ENCODE peak calls at places on chromosomes 5 and 9, in five cellular contexts. E is GM06990, M is tibial artery, F is cardiac fibroblast, R is PC-9. D is an unnamed sample.

GRCh38 chr5:14156611-14157493 is 13.7 kb downstream of the TRIO start:
- DNase-seq in E (peak), M (no peak), F (peak), R (peak), D (peak)

GRCh38 chr9:11128156-11128555 is 515.4 kb upstream of the PTPRD start:
- DNase-seq in E (no peak), M (no peak), F (no peak), R (no peak), D (peak)

GRCh38 chr5:115532517-115532916 is 12.1 kb downstream of the FEM1C start:
- DNase-seq in E (no peak), M (no peak), F (no peak), R (no peak), D (no peak)

GRCh38 chr5:84817953-84818352 is 433.3 kb upstream of the EDIL3 start:
- DNase-seq in E (no peak), M (no peak), F (no peak), R (no peak), D (no peak)

GRCh38 chr5:115634343-115635132 is 8.7 kb upstream of the TMED7 start:
- DNase-seq in E (peak), M (peak), F (peak), R (peak), D (peak)

GRCh38 chr9:100087218-100087617 is 11.6 kb downstream of the ERP44 start:
- DNase-seq in E (peak), M (no peak), F (peak), R (no peak), D (peak)

GRCh38 chr5:93519737-93520136 is 61.3 kb downstream of the NR2F1-AS1 start:
- DNase-seq in E (no peak), M (no peak), F (no peak), R (no peak), D (peak)

GRCh38 chr5:44860267-44860666 is 51.5 kb downstream of the MRPS30 start:
- DNase-seq in E (no peak), M (no peak), F (no peak), R (no peak), D (peak)

GRCh38 chr5:16467363-16468219 is 2.0 kb upstream of the ZNF622 start:
- DNase-seq in E (peak), M (no peak), F (peak), R (no peak), D (peak)

GRCh38 chr9:93224591-93224990 is 40.7 kb downstream of the WNK2 start:
- DNase-seq in E (no peak), M (no peak), F (no peak), R (peak), D (peak)

GRCh38 chr9:96015876-96016686 is 140.6 kb downstream of the ERCC6L2 start:
- DNase-seq in E (peak), M (no peak), F (no peak), R (no peak), D (no peak)

GRCh38 chr9:95796029-95796428 is 79.5 kb upstream of the ERCC6L2 start:
- DNase-seq in E (no peak), M (no peak), F (no peak), R (no peak), D (no peak)

GRCh38 chr5:140043508-140043872 is 391 bp upstream of the NRG2 start:
- DNase-seq in E (no peak), M (no peak), F (no peak), R (no peak), D (no peak)

GRCh38 chr5:115838885-115839518 is 2.4 kb downstream of the ATG12 start:
- DNase-seq in E (peak), M (peak), F (peak), R (peak), D (peak)

GRCh38 chr5:87653242-87653641 is 240.5 kb upstream of the CCNH start:
- DNase-seq in E (no peak), M (no peak), F (no peak), R (no peak), D (no peak)

GRCh38 chr5:1288439-1289335 is 6.2 kb downstream of the TERT start:
- DNase-seq in E (no peak), M (no peak), F (no peak), R (no peak), D (no peak)
- H3K4me3 ChIP-seq in E (no peak), M (no peak), F (no peak), R (no peak), D (no peak)

GRCh38 chr9:103152473-103152872 is 157.3 kb downstream of the CYLC2 start:
- DNase-seq in E (no peak), M (no peak), F (no peak), R (no peak), D (peak)
- TF ChIP-seq CTCF in E (no peak), M (no peak), F (peak), R (no peak), D (no peak)

GRCh38 chr5:32848681-32849080 is 137.6 kb downstream of the NPR3 start:
- DNase-seq in E (no peak), M (no peak), F (peak), R (no peak), D (no peak)

GRCh38 chr5:32850792-32851191 is 139.7 kb downstream of the NPR3 start:
- DNase-seq in E (no peak), M (no peak), F (no peak), R (no peak), D (no peak)

GRCh38 chr5:32845171-32845570 is 134.1 kb downstream of the NPR3 start:
- DNase-seq in E (no peak), M (no peak), F (no peak), R (no peak), D (no peak)

GRCh38 chr5:32851774-32852173 is 140.7 kb downstream of the NPR3 start:
- DNase-seq in E (no peak), M (no peak), F (no peak), R (no peak), D (peak)

GRCh38 chr5:32848120-32848519 is 137.0 kb downstream of the NPR3 start:
- DNase-seq in E (no peak), M (no peak), F (no peak), R (no peak), D (no peak)
- H3K4me3 ChIP-seq in E (no peak), M (no peak), F (no peak), R (no peak), D (no peak)

GRCh38 chr5:179974946-179975712 is 67.4 kb upstream of the TBC1D9B start:
- DNase-seq in E (peak), M (no peak), F (peak), R (peak), D (peak)
- TF ChIP-seq CTCF in E (peak), M (peak), F (peak), R (peak), D (peak)

DNA sequence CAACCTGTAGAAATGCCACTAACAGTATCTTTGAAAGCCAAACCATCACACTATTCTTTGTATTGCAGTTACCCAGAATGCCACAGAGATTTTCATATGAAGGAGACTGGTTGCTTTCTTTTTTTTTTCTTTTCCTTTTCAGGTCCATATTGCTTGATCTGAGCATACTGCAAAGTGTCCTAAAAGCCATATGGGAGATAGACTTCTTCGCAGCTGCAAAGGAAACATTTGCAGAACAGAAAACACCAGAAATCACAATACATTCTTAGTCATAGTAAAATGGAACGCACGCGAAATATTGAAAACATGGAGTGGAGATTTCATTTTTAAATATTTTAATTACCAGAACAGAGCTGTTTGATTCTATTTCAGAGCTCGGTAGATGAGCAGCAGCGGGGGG is 284.1 kb downstream of the NFIB start:
- DNase-seq in E (no peak), M (no peak), F (no peak), R (no peak), D (no peak)
- H3K4me3 ChIP-seq in E (no peak), M (peak), F (no peak), R (no peak), D (peak)

GRCh38 chr5:177431317-177432142 is 5.1 kb downstream of the GRK6 start:
- DNase-seq in E (peak), M (no peak), F (no peak), R (no peak), D (no peak)
- TF ChIP-seq CTCF in E (no peak), M (no peak), F (no peak), R (no peak), D (no peak)

D was measured in epithelial cell of esophagus.